ENCODE peak calls at places on chromosomes 4 and X, in five cellular contexts. F, N, Z, R and A are unnamed samples.

GRCh38 chrX:115650916-115651315 is 89.9 kb downstream of the PLS3 start:
- DNase-seq in F (no peak), N (peak), Z (peak), R (no peak), A (no peak)

GRCh38 chrX:155071694-155072215 is 447 bp downstream of the BRCC3 start:
- DNase-seq in F (no peak), N (no peak), Z (no peak), R (no peak), A (no peak)

GRCh38 chr4:178671766-178672165 is 1229.5 kb upstream of the AGA start:
- DNase-seq in F (no peak), N (no peak), Z (no peak), R (no peak), A (no peak)

GRCh38 chrX:15497865-15498264 is 2.7 kb upstream of the BMX start:
- DNase-seq in F (no peak), N (peak), Z (peak), R (no peak), A (peak)

GRCh38 chrX:154307207-154307606 is 11.6 kb downstream of the TKTL1 start:
- DNase-seq in F (no peak), N (no peak), Z (no peak), R (no peak), A (no peak)

GRCh38 chr4:151658959-151659593 is 101.7 kb downstream of the GATB start:
- DNase-seq in F (no peak), N (no peak), Z (no peak), R (no peak), A (no peak)

GRCh38 chr4:119040711-119041185 is 94.9 kb upstream of the MYOZ2 start:
- DNase-seq in F (peak), N (no peak), Z (peak), R (no peak), A (no peak)

GRCh38 chr4:7638463-7638862 is 203.7 kb upstream of the PSAPL1 start:
- DNase-seq in F (no peak), N (no peak), Z (no peak), R (no peak), A (no peak)

GRCh38 chrX:41695464-41695863 is 6.7 kb downstream of the GPR34 start:
- DNase-seq in F (peak), N (no peak), Z (no peak), R (no peak), A (no peak)

GRCh38 chr4:123987408-123987807 is 590.8 kb downstream of the SPRY1 start:
- DNase-seq in F (no peak), N (no peak), Z (no peak), R (no peak), A (no peak)

GRCh38 chr4:139492429-139492828 is 38.5 kb downstream of the RAB33B start:
- DNase-seq in F (no peak), N (no peak), Z (no peak), R (no peak), A (no peak)

GRCh38 chrX:103687696-103688191 is 1.2 kb upstream of the MORF4L2 start:
- DNase-seq in F (no peak), N (peak), Z (peak), R (peak), A (peak)

GRCh38 chr4:96186593-96186992 is 346.7 kb downstream of the PDHA2 start:
- DNase-seq in F (no peak), N (no peak), Z (no peak), R (no peak), A (no peak)
- TF ChIP-seq CTCF in F (no peak), N (no peak), Z (no peak), R (no peak), A (no peak)

DNA sequence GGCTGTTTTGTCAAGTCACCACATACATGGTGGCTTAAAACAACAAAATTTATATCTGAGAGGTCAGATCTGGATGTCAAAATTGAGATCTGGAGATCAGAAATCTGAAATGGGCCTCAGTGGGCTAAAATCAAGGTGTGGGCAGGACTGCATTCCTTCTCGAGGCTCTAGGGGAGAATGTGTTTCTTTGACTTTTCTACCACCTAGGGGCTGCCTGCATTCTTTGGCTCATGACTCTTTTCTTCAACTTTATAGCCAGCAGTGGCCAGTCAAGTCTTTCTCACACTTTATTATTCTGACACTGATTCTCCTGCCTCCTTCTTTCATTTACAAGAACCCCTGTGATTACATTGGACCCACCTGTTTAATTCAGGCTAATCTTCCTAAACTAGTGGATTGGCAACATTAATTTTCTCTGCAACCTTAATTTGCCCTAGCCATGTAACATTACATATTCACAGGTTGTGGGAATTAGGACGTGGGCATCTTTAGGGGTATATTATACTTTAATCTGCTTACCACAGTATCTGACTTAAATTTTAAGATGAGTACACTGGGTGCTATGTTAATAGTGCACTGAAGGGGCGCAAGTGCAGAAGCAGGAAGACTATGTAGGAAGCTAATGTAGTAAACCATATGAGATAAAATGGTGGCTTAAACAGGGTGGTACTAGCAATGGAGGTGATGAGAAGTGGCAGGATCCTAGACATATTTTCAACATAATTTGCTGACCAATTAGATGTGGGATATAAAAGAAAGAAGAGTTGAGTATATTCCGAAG is 188.0 kb downstream of the SLC4A4 start:
- DNase-seq in F (no peak), N (no peak), Z (peak), R (no peak), A (no peak)
- TF ChIP-seq CTCF in F (peak), N (no peak), Z (peak), R (no peak), A (no peak)

GRCh38 chrX:151505796-151506195 is 57.7 kb upstream of the PASD1 start:
- DNase-seq in F (no peak), N (peak), Z (peak), R (no peak), A (no peak)
- TF ChIP-seq CTCF in F (no peak), N (peak), Z (peak), R (no peak), A (no peak)

GRCh38 chr4:29805245-29805644 is 914.9 kb upstream of the PCDH7 start:
- DNase-seq in F (no peak), N (peak), Z (peak), R (no peak), A (no peak)
- TF ChIP-seq CTCF in F (peak), N (no peak), Z (peak), R (no peak), A (no peak)

GRCh38 chrX:111447298-111447697 is 35.3 kb upstream of the DCX start:
- DNase-seq in F (no peak), N (peak), Z (peak), R (no peak), A (peak)

GRCh38 chrX:111444881-111445280 is 32.9 kb upstream of the DCX start:
- DNase-seq in F (no peak), N (no peak), Z (no peak), R (no peak), A (no peak)

GRCh38 chrX:111442791-111443190 is 30.8 kb upstream of the DCX start:
- DNase-seq in F (no peak), N (no peak), Z (no peak), R (no peak), A (no peak)

DNA sequence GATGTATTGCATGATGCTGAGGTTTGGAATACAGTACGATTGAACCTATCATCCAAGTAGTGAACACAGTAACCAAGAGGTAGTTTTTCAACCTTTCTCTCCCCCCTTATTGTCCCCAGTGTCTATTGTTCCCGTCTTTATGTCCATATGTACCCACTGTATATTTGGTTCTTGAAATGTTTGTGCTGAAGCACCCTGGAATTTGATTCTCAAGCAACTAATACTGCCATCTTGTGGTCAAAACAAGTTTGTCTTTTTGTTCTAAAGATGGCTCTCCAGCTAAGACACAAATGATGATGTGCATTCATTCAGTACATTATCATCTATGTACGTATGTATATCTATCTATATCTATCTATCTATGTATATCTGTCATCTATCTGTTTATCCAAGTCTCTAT is 33.5 kb upstream of the DCX start:
- DNase-seq in F (no peak), N (no peak), Z (peak), R (no peak), A (no peak)
- TF ChIP-seq CTCF in F (peak), N (no peak), Z (peak), R (no peak), A (peak)